ENCODE peak calls at places on chromosomes 4 and X, in seven cellular contexts. P is kidney tubule cell; W is endothelial cell of umbilical vein; H is GM13977; Y is hippocampal formation; Q is activated effector memory CD4-positive, alpha-beta T cell treated with Interleukin-2 at 50 U/mL for 16 hours; L is T-helper 17 cell. B is an unnamed sample.
A peak's percentile ranks its signal among the peaks of the same experiment; 100 is the strongest.

GRCh38 chrX:150205011-150205410 is 158.1 kb upstream of the MAMLD1 start:
- DNase-seq in P (no peak), W (no peak), H (no peak), Y (no peak), Q (no peak), L (no peak), B (no peak)

GRCh38 chr4:152700151-152700550 is 20.4 kb upstream of the TMEM154 start:
- DNase-seq in P (no peak), W (no peak), H (no peak), Y (no peak), Q (no peak), L (no peak), B (no peak)

GRCh38 chr4:52199574-52200338 is 148.7 kb downstream of the SPATA18 start:
- DNase-seq in P (peak; percentile 59), W (no peak), H (no peak), Y (no peak), Q (no peak), L (no peak), B (no peak)

GRCh38 chr4:74410272-74410671 is 34.7 kb upstream of the AREG start:
- DNase-seq in P (peak; percentile 37), W (no peak), H (no peak), Y (no peak), Q (no peak), L (no peak), B (no peak)

GRCh38 chrX:1727531-1728027 is 112.7 kb downstream of the ASMT start:
- DNase-seq in P (peak; percentile 92), W (no peak), H (no peak), Y (no peak), Q (no peak), L (no peak), B (no peak)

GRCh38 chr4:1880332-1880731 is 9.1 kb downstream of the NSD2 start:
- DNase-seq in P (no peak), W (no peak), H (no peak), Y (no peak), Q (no peak), L (no peak), B (no peak)

GRCh38 chrX:138745215-138745614 is 33.7 kb upstream of the FGF13 start:
- DNase-seq in P (peak; percentile 53), W (peak; percentile 17), H (peak; percentile 15), Y (peak; percentile 40), Q (no peak), L (no peak), B (no peak)

GRCh38 chr4:181858746-181859145 is 384.5 kb upstream of the TENM3 start:
- DNase-seq in P (no peak), W (no peak), H (no peak), Y (no peak), Q (no peak), L (no peak), B (no peak)

GRCh38 chr4:145513020-145513621 is 31.5 kb downstream of the SMAD1 start:
- DNase-seq in P (no peak), W (no peak), H (no peak), Y (no peak), Q (no peak), L (no peak), B (no peak)

GRCh38 chr4:159632031-159632430 is 529.2 kb downstream of the RAPGEF2 start:
- DNase-seq in P (no peak), W (no peak), H (no peak), Y (no peak), Q (no peak), L (no peak), B (no peak)

GRCh38 chr4:171588764-171589163 is 224.4 kb upstream of the GALNTL6 start:
- DNase-seq in P (no peak), W (no peak), H (no peak), Y (no peak), Q (no peak), L (no peak), B (no peak)

GRCh38 chrX:24498181-24498580 is 33.1 kb downstream of the PDK3 start:
- DNase-seq in P (peak; percentile 14), W (peak; percentile 13), H (no peak), Y (no peak), Q (peak; percentile 5), L (peak; percentile 8), B (no peak)

GRCh38 chr4:185282968-185283367 is 73.6 kb downstream of the SNX25 start:
- DNase-seq in P (peak; percentile 22), W (no peak), H (no peak), Y (no peak), Q (no peak), L (no peak), B (no peak)

GRCh38 chrX:42070866-42071265 is 147.5 kb upstream of the CASK start:
- DNase-seq in P (no peak), W (no peak), H (no peak), Y (no peak), Q (no peak), L (no peak), B (no peak)

GRCh38 chr4:22667332-22667731 is 25.4 kb upstream of the GBA3 start:
- DNase-seq in P (no peak), W (no peak), H (no peak), Y (no peak), Q (no peak), L (no peak), B (no peak)

GRCh38 chr4:70522626-70523025 is 4.3 kb downstream of the AMTN start:
- DNase-seq in P (no peak), W (no peak), H (no peak), Y (no peak), Q (no peak), L (no peak), B (no peak)

GRCh38 chr4:102299302-102299701 is 46.0 kb downstream of the SLC39A8 start:
- DNase-seq in P (peak; percentile 6), W (no peak), H (no peak), Y (no peak), Q (no peak), L (no peak), B (no peak)

GRCh38 chr4:183797041-183797444 is 108.1 kb upstream of the STOX2 start:
- DNase-seq in P (peak; percentile 62), W (no peak), H (no peak), Y (no peak), Q (no peak), L (no peak), B (no peak)

GRCh38 chr4:173411106-173411703 is 12.3 kb upstream of the SCRG1 start:
- DNase-seq in P (no peak), W (no peak), H (no peak), Y (no peak), Q (no peak), L (no peak), B (no peak)

GRCh38 chrX:16718824-16719333 is 533 bp upstream of the SYAP1 start:
- DNase-seq in P (no peak), W (no peak), H (no peak), Y (no peak), Q (no peak), L (no peak), B (no peak)

GRCh38 chr4:165872443-165873297 is at the start of gene TLL1:
- DNase-seq in P (peak; percentile 54), W (peak; percentile 50), H (no peak), Y (no peak), Q (no peak), L (no peak), B (peak; percentile 16)

GRCh38 chr4:140049924-140050681 is 103.9 kb downstream of the MAML3 start:
- DNase-seq in P (no peak), W (peak; percentile 82), H (peak; percentile 20), Y (no peak), Q (no peak), L (no peak), B (no peak)

GRCh38 chrX:96407501-96407900 is 277.1 kb upstream of the DIAPH2 start:
- DNase-seq in P (peak; percentile 27), W (peak; percentile 65), H (no peak), Y (no peak), Q (no peak), L (no peak), B (no peak)

GRCh38 chr4:11698846-11699590 is 270.3 kb upstream of the HS3ST1 start:
- DNase-seq in P (peak; percentile 94), W (peak; percentile 77), H (no peak), Y (no peak), Q (no peak), L (no peak), B (no peak)

GRCh38 chr4:52869656-52870055 is 7.5 kb downstream of the RASL11B start:
- DNase-seq in P (no peak), W (no peak), H (no peak), Y (no peak), Q (no peak), L (no peak), B (no peak)

GRCh38 chr4:186132577-186133277 is 28.2 kb downstream of the FAM149A start:
- DNase-seq in P (peak; percentile 76), W (peak; percentile 36), H (no peak), Y (no peak), Q (no peak), L (no peak), B (no peak)

GRCh38 chrX:41543668-41544067 is 96.5 kb downstream of the NYX start:
- DNase-seq in P (no peak), W (no peak), H (no peak), Y (no peak), Q (no peak), L (no peak), B (no peak)

GRCh38 chr4:172809319-172809718 is 359.3 kb upstream of the GALNT7 start:
- DNase-seq in P (no peak), W (no peak), H (no peak), Y (no peak), Q (no peak), L (no peak), B (no peak)

GRCh38 chr4:150581611-150582010 is 340 bp upstream of the MAB21L2 start:
- DNase-seq in P (no peak), W (no peak), H (no peak), Y (no peak), Q (no peak), L (no peak), B (no peak)

GRCh38 chr4:168540086-168540864 is 43.4 kb downstream of the PALLD start:
- DNase-seq in P (no peak), W (no peak), H (no peak), Y (no peak), Q (no peak), L (no peak), B (no peak)

GRCh38 chrX:41739871-41740270 is 15.9 kb downstream of the GPR82 start:
- DNase-seq in P (no peak), W (no peak), H (no peak), Y (no peak), Q (no peak), L (no peak), B (no peak)

GRCh38 chrX:77087529-77088169 is 359.5 kb upstream of the FGF16 start:
- DNase-seq in P (peak; percentile 42), W (peak; percentile 90), H (no peak), Y (no peak), Q (no peak), L (no peak), B (no peak)

GRCh38 chr4:185246453-185246852 is 37.1 kb downstream of the SNX25 start:
- DNase-seq in P (no peak), W (no peak), H (no peak), Y (no peak), Q (no peak), L (no peak), B (no peak)

GRCh38 chrX:150364347-150365050 is 1.4 kb downstream of the MAMLD1 start:
- DNase-seq in P (peak; percentile 25), W (peak; percentile 20), H (no peak), Y (no peak), Q (no peak), L (no peak), B (peak; percentile 6)